ENCODE peak calls at places on chromosomes 5 and 9, in four cellular contexts. P, F, Y and T are unnamed samples.

GRCh38 chr9:88995205-88995604 is 3.9 kb downstream of the S1PR3 start:
- DNase-seq in P (no peak), F (no peak), Y (no peak), T (no peak)

GRCh38 chr5:19795218-19795617 is 192.8 kb downstream of the CDH18 start:
- DNase-seq in P (no peak), F (peak), Y (peak), T (no peak)

GRCh38 chr5:34914671-34915138 is 599 bp downstream of the RAD1 start:
- DNase-seq in P (no peak), F (peak), Y (no peak), T (peak)

GRCh38 chr5:20077186-20077585 is 89.2 kb upstream of the CDH18 start:
- DNase-seq in P (no peak), F (no peak), Y (no peak), T (no peak)

GRCh38 chr5:98927242-98927987 is 1.4 kb downstream of the CHD1 start:
- DNase-seq in P (peak), F (peak), Y (peak), T (peak)

GRCh38 chr5:132641241-132641723 is 16.7 kb upstream of the IL13 start:
- DNase-seq in P (no peak), F (no peak), Y (no peak), T (no peak)

GRCh38 chr5:42587056-42587723 is 164.0 kb downstream of the GHR start:
- DNase-seq in P (no peak), F (no peak), Y (no peak), T (no peak)

GRCh38 chr5:166276006-166276405 is 2015.4 kb upstream of the WWC1 start:
- DNase-seq in P (no peak), F (no peak), Y (no peak), T (no peak)

GRCh38 chr5:143652104-143652700 is 159.8 kb upstream of the HMHB1 start:
- DNase-seq in P (no peak), F (no peak), Y (peak), T (no peak)

GRCh38 chr5:5770825-5771224 is 348.3 kb downstream of the ICE1 start:
- DNase-seq in P (no peak), F (no peak), Y (no peak), T (no peak)

GRCh38 chr9:129291041-129291501 is 113.0 kb upstream of the IER5L start:
- DNase-seq in P (no peak), F (peak), Y (no peak), T (no peak)

GRCh38 chr9:75071530-75072122 is 16.3 kb downstream of the NMRK1 start:
- DNase-seq in P (peak), F (no peak), Y (no peak), T (peak)

GRCh38 chr9:101397746-101398334 is 578 bp downstream of the MRPL50 start:
- DNase-seq in P (no peak), F (no peak), Y (no peak), T (no peak)

GRCh38 chr9:8417341-8417740 is 617.8 kb upstream of the DMAC1 start:
- DNase-seq in P (no peak), F (no peak), Y (no peak), T (no peak)

GRCh38 chr9:10366171-10366779 is 246.5 kb downstream of the PTPRD start:
- DNase-seq in P (no peak), F (peak), Y (peak), T (no peak)

GRCh38 chr5:63263409-63263808 is 684.8 kb downstream of the LRRC70 start:
- DNase-seq in P (no peak), F (no peak), Y (peak), T (no peak)

GRCh38 chr9:137032893-137033292 is 1.0 kb upstream of the FUT7 start:
- DNase-seq in P (no peak), F (no peak), Y (no peak), T (no peak)

GRCh38 chr9:36999728-37000333 is 34.2 kb downstream of the PAX5 start:
- DNase-seq in P (no peak), F (peak), Y (no peak), T (no peak)

GRCh38 chr5:67344870-67345269 is 148.3 kb upstream of the CD180 start:
- DNase-seq in P (no peak), F (no peak), Y (no peak), T (no peak)

GRCh38 chr5:134543820-134544692 is 18.6 kb downstream of the JADE2 start:
- DNase-seq in P (peak), F (no peak), Y (no peak), T (peak)

GRCh38 chr5:112174959-112175594 is 244.0 kb downstream of the EPB41L4A start:
- DNase-seq in P (no peak), F (peak), Y (peak), T (peak)

GRCh38 chr9:128504485-128505413 is at the start of gene GLE1:
- DNase-seq in P (peak), F (peak), Y (peak), T (peak)